ENCODE peak calls at places on chromosomes 2 and 18, in eight cellular contexts. S is GM04504, P is left ventricle myocardium superior, R is germinal center, H is K562, O is lung, M is hepatocyte, G is astrocyte of the spinal cord. I is an unnamed sample.

GRCh38 chr2:236795176-236795860 is 225.7 kb downstream of the ACKR3 start:
- DNase-seq in S (no peak), P (no peak), R (no peak), H (no peak), O (no peak), M (no peak), G (no peak), I (no peak)

GRCh38 chr18:48135436-48135966 is 205.0 kb upstream of the SMAD2 start:
- DNase-seq in S (no peak), P (no peak), R (no peak), H (no peak), O (no peak), M (no peak), G (no peak), I (no peak)

GRCh38 chr2:121075006-121075545 is 209.9 kb downstream of the TFCP2L1 start:
- DNase-seq in S (peak), P (no peak), R (peak), H (peak), O (no peak), M (peak), G (peak), I (no peak)

GRCh38 chr2:74886251-74886650 is 52.3 kb downstream of the HK2 start:
- DNase-seq in S (no peak), P (no peak), R (no peak), H (no peak), O (no peak), M (no peak), G (no peak), I (no peak)

GRCh38 chr2:229350117-229350805 is 79.2 kb upstream of the PID1 start:
- DNase-seq in S (no peak), P (no peak), R (no peak), H (no peak), O (no peak), M (no peak), G (no peak), I (no peak)

GRCh38 chr2:240884221-240884620 is 11.7 kb downstream of the MAB21L4 start:
- DNase-seq in S (no peak), P (no peak), R (no peak), H (no peak), O (no peak), M (no peak), G (no peak), I (no peak)

GRCh38 chr2:11864724-11865123 is 118.3 kb downstream of the LPIN1 start:
- DNase-seq in S (no peak), P (no peak), R (no peak), H (no peak), O (peak), M (no peak), G (no peak), I (no peak)

GRCh38 chr2:235052514-235053354 is 100.9 kb downstream of the SH3BP4 start:
- DNase-seq in S (no peak), P (no peak), R (no peak), H (no peak), O (no peak), M (no peak), G (no peak), I (no peak)

GRCh38 chr18:67600181-67600631 is 83.7 kb upstream of the DSEL start:
- DNase-seq in S (no peak), P (no peak), R (no peak), H (no peak), O (no peak), M (peak), G (peak), I (no peak)

GRCh38 chr18:59715966-59716369 is 18.7 kb upstream of the CCBE1 start:
- DNase-seq in S (peak), P (no peak), R (no peak), H (no peak), O (no peak), M (no peak), G (peak), I (no peak)

GRCh38 chr2:53536583-53537361 is 230.8 kb upstream of the CHAC2 start:
- DNase-seq in S (no peak), P (no peak), R (no peak), H (no peak), O (no peak), M (no peak), G (no peak), I (no peak)

GRCh38 chr2:96499061-96499960 is 5.8 kb downstream of the NEURL3 start:
- DNase-seq in S (no peak), P (no peak), R (no peak), H (no peak), O (no peak), M (peak), G (no peak), I (no peak)

GRCh38 chr2:46229134-46230063 is 67.8 kb upstream of the EPAS1 start:
- DNase-seq in S (no peak), P (no peak), R (no peak), H (no peak), O (no peak), M (peak), G (peak), I (no peak)

GRCh38 chr2:108949316-108950299 is 39.4 kb downstream of the EDAR start:
- DNase-seq in S (no peak), P (no peak), R (no peak), H (no peak), O (no peak), M (no peak), G (no peak), I (no peak)

GRCh38 chr2:134782792-134783191 is 55.6 kb upstream of the ACMSD start:
- DNase-seq in S (peak), P (no peak), R (peak), H (no peak), O (peak), M (peak), G (peak), I (no peak)

GRCh38 chr2:148876190-148876588 is 1.2 kb downstream of the KIF5C start:
- DNase-seq in S (no peak), P (no peak), R (peak), H (no peak), O (no peak), M (peak), G (no peak), I (no peak)

GRCh38 chr18:24427484-24427883 is 1.0 kb downstream of the IMPACT start:
- DNase-seq in S (no peak), P (no peak), R (no peak), H (no peak), O (no peak), M (no peak), G (peak), I (no peak)

GRCh38 chr2:113700186-113700841 is 56.1 kb downstream of the SLC35F5 start:
- DNase-seq in S (no peak), P (peak), R (peak), H (peak), O (no peak), M (no peak), G (no peak), I (no peak)

GRCh38 chr2:1856922-1857321 is 112.6 kb upstream of the PXDN start:
- DNase-seq in S (no peak), P (no peak), R (no peak), H (peak), O (no peak), M (no peak), G (peak), I (no peak)

GRCh38 chr2:138090330-138090729 is 126.1 kb downstream of the HNMT start:
- DNase-seq in S (peak), P (no peak), R (no peak), H (peak), O (no peak), M (peak), G (peak), I (no peak)

GRCh38 chr2:236577481-236578410 is 8.1 kb downstream of the ACKR3 start:
- DNase-seq in S (no peak), P (peak), R (no peak), H (no peak), O (no peak), M (no peak), G (no peak), I (no peak)

GRCh38 chr2:39535606-39536185 is 98.6 kb upstream of the MAP4K3 start:
- DNase-seq in S (no peak), P (no peak), R (no peak), H (no peak), O (no peak), M (no peak), G (no peak), I (no peak)

GRCh38 chr2:80199504-80199903 is 105.0 kb downstream of the LRRTM1 start:
- DNase-seq in S (no peak), P (no peak), R (no peak), H (no peak), O (no peak), M (peak), G (no peak), I (no peak)

GRCh38 chr2:50126077-50126476 is 905.9 kb downstream of the NRXN1 start:
- DNase-seq in S (no peak), P (no peak), R (no peak), H (no peak), O (no peak), M (no peak), G (no peak), I (no peak)

I was measured in hypothalamus.